ENCODE peak calls at places on chromosomes 5 and 9, in five cellular contexts. G is H1, T is left ventricle myocardium inferior, I is colonic mucosa, Z is sigmoid colon. R is an unnamed sample.

GRCh38 chr5:122076669-122077450 is 1.2 kb downstream of the LOX start:
- DNase-seq in Z (peak; percentile 90), G (peak; percentile 97), I (peak; percentile 85), T (peak; percentile 71), R (peak; percentile 88)

GRCh38 chr5:81234801-81235200 is 1.7 kb downstream of the CKMT2 start:
- DNase-seq in Z (no peak), I (no peak), G (no peak), T (peak; percentile 54), R (no peak)

GRCh38 chr5:134803821-134804220 is 41.9 kb upstream of the C5orf24 start:
- DNase-seq in T (no peak), G (no peak), I (no peak), Z (no peak), R (no peak)

GRCh38 chr5:60184599-60184998 is 291.1 kb upstream of the PDE4D start:
- DNase-seq in G (no peak), I (no peak), Z (no peak), T (no peak), R (no peak)

GRCh38 chr9:71944754-71945409 is 33.4 kb downstream of the C9orf85 start:
- DNase-seq in Z (no peak), G (no peak), I (no peak), T (no peak), R (no peak)

GRCh38 chr9:5624655-5625054 is 4.3 kb upstream of the RIC1 start:
- DNase-seq in T (no peak), Z (no peak), I (no peak), G (no peak), R (no peak)

GRCh38 chr9:93960221-93960970 is 5.2 kb upstream of the BARX1 start:
- DNase-seq in T (no peak), Z (peak; percentile 64), I (peak; percentile 31), G (peak; percentile 72), R (no peak)

GRCh38 chr5:132220476-132220875 is 7.2 kb downstream of the P4HA2 start:
- DNase-seq in T (no peak), G (no peak), Z (peak; percentile 42), I (no peak), R (peak; percentile 40)

GRCh38 chr5:35213608-35214007 is 16.7 kb downstream of the PRLR start:
- DNase-seq in Z (no peak), T (no peak), I (no peak), G (no peak), R (no peak)

GRCh38 chr5:1111727-1112289 is at the start of gene SLC12A7:
- DNase-seq in Z (no peak), G (peak; percentile 86), I (peak; percentile 83), T (peak; percentile 71), R (no peak)

GRCh38 chr9:72333758-72334157 is 31.2 kb downstream of the ZFAND5 start:
- DNase-seq in Z (no peak), G (no peak), T (no peak), I (no peak), R (no peak)

GRCh38 chr9:78031271-78031825 is at the start of gene GNAQ:
- DNase-seq in Z (peak; percentile 68), T (peak; percentile 33), G (no peak), I (no peak), R (peak; percentile 70)

GRCh38 chr5:67010684-67011409 is 185.8 kb downstream of the CD180 start:
- DNase-seq in Z (peak; percentile 66), T (no peak), I (no peak), G (no peak), R (no peak)

DNA sequence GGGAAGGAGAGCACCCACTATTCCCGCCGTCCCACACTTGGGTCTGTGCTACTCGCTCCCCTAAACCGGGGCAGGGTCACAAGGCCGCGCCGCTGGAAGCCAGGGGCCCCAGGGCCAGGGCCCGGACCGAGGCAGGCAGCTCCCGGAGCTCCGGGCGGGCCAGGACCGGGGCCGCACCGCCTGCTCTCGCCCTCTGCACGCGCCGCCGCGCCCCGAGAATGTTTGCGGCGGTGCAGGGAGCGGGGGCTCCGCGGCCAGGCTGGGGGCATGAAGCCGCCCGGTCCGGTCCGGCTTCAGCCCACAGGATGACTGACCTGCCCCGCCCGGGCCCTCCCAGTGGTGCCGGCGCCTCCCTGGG is 412 bp downstream of the CTSV start:
- DNase-seq in G (no peak), I (no peak), T (no peak), Z (no peak), R (no peak)
- TF ChIP-seq CTCF in G (no peak), I (no peak), T (no peak), Z (no peak), R (no peak)

GRCh38 chr5:149141957-149142851 is 911 bp downstream of the ABLIM3 start:
- DNase-seq in I (no peak), T (peak; percentile 36), Z (no peak), G (no peak), R (peak; percentile 64)
- H3K4me1 ChIP-seq in I (no peaks in the 10 kb centered on the region), T (peaks cover 64% of the 10 kb centered on the region), Z (no peaks in the 10 kb centered on the region), G (no peaks in the 10 kb centered on the region), R (peaks cover 25% of the 10 kb centered on the region)

GRCh38 chr5:74056102-74056788 is 430.2 kb downstream of the ARHGEF28 start:
- DNase-seq in Z (no peak), T (no peak), I (no peak), G (no peak), R (no peak)

GRCh38 chr5:74055446-74056097 is 429.6 kb downstream of the ARHGEF28 start:
- DNase-seq in T (no peak), Z (no peak), I (no peak), G (no peak), R (no peak)

GRCh38 chr5:74054139-74054538 is 428.1 kb downstream of the ARHGEF28 start:
- DNase-seq in G (no peak), I (no peak), Z (no peak), T (no peak), R (no peak)

GRCh38 chr5:74052441-74052840 is 426.4 kb downstream of the ARHGEF28 start:
- DNase-seq in I (no peak), G (no peak), Z (no peak), T (no peak), R (no peak)

GRCh38 chr5:74056789-74057164 is 430.8 kb downstream of the ARHGEF28 start:
- DNase-seq in I (peak; percentile 36), Z (no peak), T (no peak), G (no peak), R (no peak)
- TF ChIP-seq CTCF in I (peak; percentile 20), Z (no peak), T (peak; percentile 57), G (peak; percentile 39), R (no peak)

GRCh38 chr5:178238313-178238635 is 5.7 kb upstream of the PHYKPL start:
- DNase-seq in T (no peak), Z (no peak), G (no peak), I (no peak), R (no peak)
- H3K4me1 ChIP-seq in T (peaks cover 80% of the 10 kb centered on the region), Z (no peaks in the 10 kb centered on the region), G (peaks cover 6% of the 10 kb centered on the region), I (peaks cover 22% of the 10 kb centered on the region), R (no peaks in the 10 kb centered on the region)

DNA sequence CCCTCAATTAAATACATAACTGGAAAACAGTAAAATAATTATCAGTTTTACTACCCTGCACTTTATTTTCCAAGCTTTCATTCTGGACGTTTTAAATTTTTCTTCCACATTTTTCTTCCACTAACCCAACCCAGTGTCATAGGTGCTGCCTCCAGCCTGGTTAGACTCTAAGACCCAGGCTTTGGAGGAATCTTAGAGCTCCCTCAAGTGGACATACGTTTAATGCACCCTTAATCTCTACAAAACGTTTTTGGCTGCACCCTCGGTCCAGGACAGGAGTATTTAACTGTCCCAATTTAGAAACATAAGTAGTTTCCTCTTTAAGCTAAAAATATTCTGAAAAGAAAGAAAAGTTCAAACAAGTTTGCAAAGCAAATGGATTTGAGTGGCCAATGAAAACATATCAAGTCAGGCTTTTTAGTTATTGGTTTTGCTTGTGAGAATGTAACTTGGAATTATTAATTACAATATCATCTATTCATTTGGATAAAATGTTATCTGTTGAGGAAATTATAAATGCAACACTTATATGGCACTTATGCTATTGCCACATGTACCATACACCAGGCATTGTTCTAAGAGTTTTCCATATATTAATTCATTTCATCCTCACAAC is 38.9 kb downstream of the CDH6 start:
- DNase-seq in Z (no peak), G (no peak), T (no peak), I (peak; percentile 22), R (no peak)
- TF ChIP-seq CTCF in Z (no peak), G (peak; percentile 75), T (peak; percentile 77), I (peak; percentile 61), R (peak; percentile 60)

GRCh38 chr9:36039121-36039520 is 2.4 kb downstream of the RECK start:
- DNase-seq in Z (no peak), G (no peak), I (no peak), T (no peak), R (no peak)
- H3K4me1 ChIP-seq in Z (no peaks in the 10 kb centered on the region), G (no peaks in the 10 kb centered on the region), I (no peaks in the 10 kb centered on the region), T (peaks cover 52% of the 10 kb centered on the region), R (peaks cover 39% of the 10 kb centered on the region)

R was measured in tibial artery.